ENCODE peak calls at places on chromosomes 1 and 21, in nine cellular contexts. C is amniotic stem cell; K is choroid plexus epithelial cell; Q is cardiac fibroblast; H is HT1080; U is left ventricle myocardium inferior; F is fibroblast of the conjunctiva; X is activated effector memory CD4-positive, alpha-beta T cell treated with Interleukin-2 at 50 U/mL for 16 hours; R is neural crest cell. G is an unnamed sample.

GRCh38 chr21:42556960-42557359 is 43.3 kb downstream of the SLC37A1 start:
- DNase-seq in Q (no peak), K (peak), H (no peak), U (no peak), X (no peak), C (no peak), R (no peak), F (no peak), G (peak)

GRCh38 chr1:41368384-41368783 is 7.2 kb downstream of the FOXO6 start:
- DNase-seq in C (no peak), K (no peak), U (no peak), X (no peak), H (no peak), Q (no peak), R (no peak), F (no peak), G (no peak)

GRCh38 chr1:26469558-26469957 is 2.7 kb upstream of the HMGN2 start:
- DNase-seq in R (no peak), H (no peak), Q (no peak), F (no peak), X (no peak), U (no peak), K (no peak), C (no peak), G (no peak)

GRCh38 chr1:207309775-207310273 is 11.7 kb upstream of the CD55 start:
- DNase-seq in R (no peak), U (no peak), H (peak), F (no peak), Q (peak), X (no peak), K (peak), C (no peak), G (peak)

GRCh38 chr1:172638885-172639831 is 19.7 kb upstream of the FASLG start:
- DNase-seq in C (peak), R (no peak), F (peak), Q (peak), K (peak), H (peak), U (no peak), X (peak), G (peak)

GRCh38 chr21:44666401-44667320 is at the start of gene KRTAP12-2:
- DNase-seq in H (no peak), X (no peak), R (no peak), C (no peak), K (no peak), U (peak), Q (no peak), F (no peak), G (no peak)

GRCh38 chr1:33377013-33377412 is 53.9 kb downstream of the PHC2 start:
- DNase-seq in Q (no peak), C (no peak), F (no peak), R (no peak), X (no peak), K (no peak), U (no peak), H (no peak), G (no peak)

GRCh38 chr1:154095456-154095855 is 59.4 kb downstream of the NUP210L start:
- DNase-seq in K (no peak), H (no peak), Q (no peak), F (no peak), C (no peak), U (no peak), X (no peak), R (no peak), G (no peak)

GRCh38 chr1:19734472-19734999 is 65.2 kb downstream of the TMCO4 start:
- DNase-seq in R (no peak), K (peak), C (no peak), H (no peak), X (no peak), U (peak), F (no peak), Q (peak), G (no peak)

GRCh38 chr1:147273409-147274307 is 31.2 kb downstream of the CHD1L start:
- DNase-seq in X (no peak), H (peak), U (no peak), F (peak), C (peak), Q (peak), K (peak), R (peak), G (peak)

GRCh38 chr1:98388431-98388830 is 273.1 kb upstream of the SNX7 start:
- DNase-seq in C (no peak), K (peak), U (no peak), X (no peak), F (peak), H (peak), R (no peak), Q (peak), G (peak)

GRCh38 chr1:226487921-226488320 is 60.6 kb upstream of the STUM start:
- DNase-seq in H (peak), X (no peak), U (no peak), R (no peak), F (no peak), Q (no peak), C (no peak), K (no peak), G (no peak)

GRCh38 chr1:115837386-115837761 is 3.6 kb downstream of the NHLH2 start:
- DNase-seq in F (no peak), C (no peak), Q (no peak), H (no peak), U (no peak), R (no peak), X (no peak), K (no peak), G (no peak)